ENCODE peak calls at places on chromosomes 5 and 9, in ten cellular contexts. D is suprapubic skin, O is stomach, L is ovary, P is H1, C is GM12878, W is tibial nerve, S is A549, Z is HepG2, A is sigmoid colon. I is an unnamed sample. For H3K4me1, the result is how much of the 10 kb centered on the place peaks cover.

GRCh38 chr5:134846641-134846960 is 833 bp downstream of the C5orf24 start:
- DNase-seq in D (no peak), O (no peak), L (no peak), P (no peak), C (no peak), W (no peak), S (no peak), Z (peak), A (no peak), I (peak)

GRCh38 chr5:61333351-61334223 is 1.5 kb downstream of the ZSWIM6 start:
- DNase-seq in D (peak), O (peak), L (peak), P (no peak), C (no peak), W (no peak), S (no peak), Z (no peak), A (peak), I (peak)

GRCh38 chr9:6758418-6759113 is 793 bp downstream of the KDM4C start:
- DNase-seq in D (peak), O (peak), L (peak), P (no peak), C (no peak), W (peak), S (peak), Z (peak), A (peak), I (peak)

GRCh38 chr9:107190031-107190935 is 92.8 kb upstream of the RAD23B start:
- DNase-seq in D (no peak), O (no peak), L (no peak), P (no peak), C (no peak), W (no peak), S (no peak), Z (peak), A (no peak), I (peak)

GRCh38 chr9:77085416-77085815 is 66.0 kb downstream of the FOXB2 start:
- DNase-seq in D (no peak), O (no peak), L (no peak), P (no peak), C (no peak), W (no peak), S (no peak), Z (no peak), A (no peak), I (no peak)

GRCh38 chr5:128464596-128464995 is 73.4 kb downstream of the FBN2 start:
- DNase-seq in D (no peak), O (no peak), L (no peak), P (no peak), C (no peak), W (no peak), S (no peak), Z (no peak), A (no peak), I (no peak)

GRCh38 chr5:83095973-83096539 is 18.7 kb downstream of the XRCC4 start:
- DNase-seq in D (no peak), O (no peak), L (no peak), P (no peak), C (no peak), W (no peak), S (peak), Z (peak), A (no peak), I (no peak)

GRCh38 chr5:62643556-62644451 is 65.2 kb downstream of the LRRC70 start:
- DNase-seq in D (no peak), O (no peak), L (no peak), P (no peak), C (no peak), W (no peak), S (no peak), Z (no peak), A (no peak), I (no peak)

GRCh38 chr9:128550770-128551651 is 1.4 kb upstream of the SPTAN1 start:
- DNase-seq in D (no peak), O (no peak), L (peak), P (no peak), C (no peak), W (no peak), S (no peak), Z (no peak), A (peak), I (no peak)

GRCh38 chr5:104540448-104540847 is 977.9 kb upstream of the NUDT12 start:
- DNase-seq in D (no peak), O (no peak), L (peak), P (no peak), C (no peak), W (no peak), S (no peak), Z (no peak), A (no peak), I (no peak)

GRCh38 chr9:78044886-78045285 is 13.3 kb upstream of the GNAQ start:
- DNase-seq in D (no peak), O (no peak), L (no peak), P (no peak), C (no peak), W (no peak), S (no peak), Z (no peak), A (no peak), I (no peak)

GRCh38 chr9:136844766-136845464 is 2.6 kb downstream of the AJM1 start:
- DNase-seq in D (no peak), O (no peak), L (no peak), P (no peak), C (no peak), W (no peak), S (no peak), Z (no peak), A (no peak), I (no peak)

GRCh38 chr9:136311433-136312375 is 7.8 kb upstream of the CCDC187 start:
- DNase-seq in D (no peak), O (peak), L (no peak), P (no peak), C (no peak), W (no peak), S (no peak), Z (peak), A (no peak), I (no peak)

GRCh38 chr5:158380661-158381060 is 521.7 kb upstream of the CLINT1 start:
- DNase-seq in D (no peak), O (no peak), L (no peak), P (no peak), C (no peak), W (no peak), S (no peak), Z (no peak), A (no peak), I (no peak)

GRCh38 chr9:121807069-121807917 is 155.9 kb downstream of the DAB2IP start:
- DNase-seq in D (no peak), O (no peak), L (no peak), P (no peak), C (no peak), W (no peak), S (no peak), Z (no peak), A (no peak), I (peak)

GRCh38 chr5:170603101-170603500 is 99.3 kb downstream of the KCNIP1 start:
- DNase-seq in D (no peak), O (no peak), L (no peak), P (no peak), C (no peak), W (no peak), S (no peak), Z (no peak), A (no peak), I (no peak)

GRCh38 chr9:136588663-136589464 is 43.0 kb upstream of the NOTCH1 start:
- DNase-seq in D (no peak), O (no peak), L (no peak), P (no peak), C (no peak), W (no peak), S (no peak), Z (no peak), A (no peak), I (no peak)

GRCh38 chr9:105468875-105469274 is 21.0 kb downstream of the FSD1L start:
- DNase-seq in D (no peak), O (no peak), L (no peak), P (no peak), C (no peak), W (no peak), S (no peak), Z (no peak), A (no peak), I (no peak)

GRCh38 chr5:31119938-31120641 is 73.4 kb upstream of the CDH6 start:
- DNase-seq in D (no peak), O (no peak), L (no peak), P (no peak), C (no peak), W (no peak), S (no peak), Z (no peak), A (no peak), I (no peak)

GRCh38 chr9:87662808-87663528 is 63.0 kb upstream of the CTSL start:
- DNase-seq in D (peak), O (peak), L (peak), P (peak), C (no peak), W (peak), S (peak), Z (peak), A (peak), I (peak)

GRCh38 chr5:177452688-177453638 is 6.3 kb downstream of the PRR7 start:
- DNase-seq in D (no peak), O (no peak), L (no peak), P (no peak), C (no peak), W (no peak), S (no peak), Z (no peak), A (no peak), I (peak)

GRCh38 chr9:136946893-136947891 is 2.1 kb downstream of the C8G start:
- DNase-seq in D (no peak), O (no peak), L (peak), P (no peak), C (no peak), W (no peak), S (no peak), Z (no peak), A (peak), I (no peak)

GRCh38 chr9:115133649-115134048 is 15.7 kb upstream of the TNC start:
- DNase-seq in D (no peak), O (no peak), L (no peak), P (no peak), C (no peak), W (no peak), S (no peak), Z (no peak), A (no peak), I (no peak)

GRCh38 chr5:14071433-14071832 is 71.7 kb upstream of the TRIO start:
- DNase-seq in D (no peak), O (no peak), L (no peak), P (no peak), C (no peak), W (no peak), S (no peak), Z (no peak), A (no peak), I (no peak)

GRCh38 chr5:138606378-138606777 is 31.2 kb upstream of the HSPA9 start:
- DNase-seq in D (peak), O (no peak), L (no peak), P (no peak), C (no peak), W (no peak), S (no peak), Z (no peak), A (peak), I (no peak)

GRCh38 chr5:107388111-107388861 is 282.5 kb downstream of the EFNA5 start:
- DNase-seq in D (no peak), O (no peak), L (no peak), P (no peak), C (peak), W (no peak), S (no peak), Z (no peak), A (no peak), I (peak)

GRCh38 chr5:139854953-139855352 is 59.3 kb downstream of the PSD2 start:
- DNase-seq in D (no peak), O (no peak), L (no peak), P (no peak), C (no peak), W (no peak), S (no peak), Z (no peak), A (no peak), I (no peak)

GRCh38 chr5:1406681-1407640 is 38.3 kb downstream of the SLC6A3 start:
- DNase-seq in D (peak), O (no peak), L (no peak), P (no peak), C (no peak), W (no peak), S (no peak), Z (no peak), A (peak), I (no peak)

GRCh38 chr5:87139795-87140194 is 127.9 kb upstream of the RASA1 start:
- DNase-seq in D (no peak), O (no peak), L (no peak), P (no peak), C (no peak), W (no peak), S (no peak), Z (no peak), A (no peak), I (no peak)

GRCh38 chr5:65126192-65126591 is 355.5 kb downstream of the ADAMTS6 start:
- DNase-seq in D (no peak), O (no peak), L (no peak), P (no peak), C (no peak), W (no peak), S (no peak), Z (no peak), A (no peak), I (no peak)

GRCh38 chr5:134392301-134392700 is 19.4 kb downstream of the CDKN2AIPNL start:
- DNase-seq in D (no peak), O (no peak), L (no peak), P (no peak), C (no peak), W (no peak), S (no peak), Z (no peak), A (no peak), I (no peak)

GRCh38 chr5:101018299-101018698 is 115.2 kb upstream of the ST8SIA4 start:
- DNase-seq in D (no peak), O (no peak), L (no peak), P (no peak), C (no peak), W (no peak), S (no peak), Z (no peak), A (no peak), I (no peak)

GRCh38 chr9:90974007-90974406 is 172.4 kb downstream of the SYK start:
- DNase-seq in D (no peak), O (no peak), L (no peak), P (no peak), C (no peak), W (no peak), S (no peak), Z (no peak), A (no peak), I (no peak)

GRCh38 chr9:33147770-33148169 is 19.4 kb downstream of the B4GALT1 start:
- DNase-seq in D (no peak), O (no peak), L (no peak), P (no peak), C (no peak), W (no peak), S (no peak), Z (no peak), A (peak), I (no peak)

GRCh38 chr5:16888694-16889124 is 47.4 kb downstream of the MYO10 start:
- DNase-seq in D (no peak), O (no peak), L (no peak), P (no peak), C (no peak), W (no peak), S (no peak), Z (no peak), A (no peak), I (no peak)

GRCh38 chr9:133234577-133235322 is 25.7 kb upstream of the OBP2B start:
- DNase-seq in D (no peak), O (no peak), L (no peak), P (no peak), C (no peak), W (no peak), S (no peak), Z (no peak), A (peak), I (no peak)

GRCh38 chr9:86843182-86843581 is 104.1 kb downstream of the GAS1 start:
- DNase-seq in D (no peak), O (no peak), L (no peak), P (no peak), C (no peak), W (no peak), S (no peak), Z (no peak), A (no peak), I (peak)

GRCh38 chr9:14198049-14198448 is 115.9 kb downstream of the NFIB start:
- DNase-seq in D (no peak), O (no peak), L (no peak), P (no peak), C (no peak), W (no peak), S (no peak), Z (no peak), A (no peak), I (no peak)

DNA sequence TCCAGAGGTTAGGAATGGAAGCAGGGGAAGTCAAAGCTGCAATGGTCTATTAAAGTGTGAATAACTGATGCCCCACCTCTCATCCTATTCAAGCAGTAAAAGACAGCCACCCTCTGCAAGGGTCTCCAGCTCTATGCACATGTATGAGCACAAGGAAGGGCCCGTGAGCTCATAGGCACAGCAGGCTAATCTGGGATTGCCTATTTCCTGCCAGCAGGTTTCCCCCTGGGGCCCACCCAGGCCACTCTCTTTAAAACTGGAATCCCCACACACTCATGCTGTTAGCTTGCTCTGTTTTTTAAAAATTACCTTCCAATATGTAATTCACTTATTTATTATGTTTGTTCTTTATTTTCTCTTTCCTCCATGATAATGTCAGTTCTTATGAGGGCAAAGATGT is 48.7 kb upstream of the ZNF366 start:
- DNase-seq in D (no peak), O (no peak), L (no peak), P (no peak), C (no peak), W (no peak), S (no peak), Z (no peak), A (no peak), I (no peak)
- H3K4me3 ChIP-seq in D (no peak), O (peak), L (no peak), P (no peak), C (peak), W (no peak), S (peak), Z (peak), A (peak), I (no peak)

DNA sequence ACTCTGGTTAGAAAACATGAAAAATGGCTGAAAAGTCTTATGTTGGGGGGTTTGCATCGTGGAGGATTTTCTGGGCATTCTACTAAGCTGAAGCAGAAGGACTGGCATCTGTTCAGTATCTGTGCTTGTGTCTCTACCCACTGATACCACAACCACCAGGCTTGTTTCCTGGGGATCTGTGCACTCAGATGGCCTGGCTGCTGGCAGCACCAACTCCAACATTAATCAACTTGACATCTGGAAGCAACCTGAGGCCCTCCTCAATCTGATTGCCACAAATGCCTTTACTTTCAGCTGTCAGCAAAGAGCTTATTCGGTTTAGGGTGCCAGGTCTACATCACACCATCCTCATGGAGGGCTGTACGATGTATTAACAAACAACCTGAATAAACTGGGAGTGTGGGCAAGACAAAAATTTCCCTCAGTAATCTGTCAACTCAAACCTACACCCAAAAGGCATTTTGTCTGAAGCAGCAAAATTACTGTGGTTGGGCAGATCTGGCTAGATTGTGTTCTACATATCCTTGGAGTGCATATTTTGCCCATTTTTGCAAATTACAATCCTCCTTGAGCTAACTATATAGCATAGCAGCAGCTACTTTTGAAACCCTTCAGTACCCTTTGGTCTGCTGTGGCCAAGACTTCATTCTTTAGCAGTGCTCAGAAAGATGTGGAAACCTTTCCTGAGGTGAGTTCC is 74.6 kb downstream of the FOXD1 start:
- DNase-seq in D (no peak), O (no peak), L (no peak), P (no peak), C (no peak), W (no peak), S (no peak), Z (no peak), A (no peak), I (no peak)
- H3K4me1 ChIP-seq in D (under half), O (under half), L (under half), P (under half), C (under half), W (under half), S (under half), Z (under half), A (under half), I (under half)

GRCh38 chr5:10556893-10557746 is 6.8 kb upstream of the ANKRD33B start:
- DNase-seq in D (no peak), O (no peak), L (no peak), P (no peak), C (no peak), W (no peak), S (no peak), Z (no peak), A (peak), I (no peak)
- TF ChIP-seq EP300 in D (no peak), O (no peak), L (no peak), P (no peak), C (no peak), W (no peak), S (no peak), Z (no peak), A (no peak), I (no peak)

GRCh38 chr5:109484597-109484996 is 74.8 kb upstream of the PJA2 start:
- DNase-seq in D (no peak), O (no peak), L (no peak), P (no peak), C (no peak), W (no peak), S (no peak), Z (no peak), A (no peak), I (no peak)

GRCh38 chr5:109486200-109486804 is 76.5 kb upstream of the PJA2 start:
- DNase-seq in D (no peak), O (no peak), L (no peak), P (no peak), C (no peak), W (no peak), S (no peak), Z (no peak), A (no peak), I (no peak)

GRCh38 chr5:109482748-109483147 is 73.0 kb upstream of the PJA2 start:
- DNase-seq in D (no peak), O (no peak), L (no peak), P (no peak), C (no peak), W (no peak), S (no peak), Z (peak), A (no peak), I (no peak)

GRCh38 chr5:109483395-109483974 is 73.7 kb upstream of the PJA2 start:
- DNase-seq in D (no peak), O (no peak), L (no peak), P (no peak), C (no peak), W (no peak), S (no peak), Z (no peak), A (no peak), I (no peak)

DNA sequence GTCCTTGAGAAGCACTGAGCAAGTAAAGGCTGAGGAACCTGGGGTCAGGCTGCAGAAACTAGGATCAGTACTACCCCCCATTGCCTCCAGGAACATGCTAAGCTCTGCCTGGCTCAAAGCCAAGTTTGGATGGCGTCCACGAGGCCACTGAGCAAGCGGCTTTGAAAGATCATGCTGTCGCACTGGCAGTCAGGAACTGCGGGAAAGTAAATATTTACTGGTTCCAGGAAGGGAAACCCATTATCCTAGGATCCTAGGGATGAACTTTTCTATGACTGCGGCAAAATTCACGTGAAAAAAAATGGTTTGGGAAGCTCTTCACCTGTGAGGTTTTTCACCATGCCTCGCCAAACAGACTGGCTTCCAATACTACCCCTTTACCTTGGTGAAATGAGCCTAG is 75.3 kb upstream of the PJA2 start:
- DNase-seq in D (peak), O (peak), L (no peak), P (no peak), C (no peak), W (peak), S (no peak), Z (peak), A (peak), I (peak)
- H3K4me3 ChIP-seq in D (no peak), O (no peak), L (no peak), P (no peak), C (no peak), W (no peak), S (no peak), Z (peak), A (no peak), I (no peak)

DNA sequence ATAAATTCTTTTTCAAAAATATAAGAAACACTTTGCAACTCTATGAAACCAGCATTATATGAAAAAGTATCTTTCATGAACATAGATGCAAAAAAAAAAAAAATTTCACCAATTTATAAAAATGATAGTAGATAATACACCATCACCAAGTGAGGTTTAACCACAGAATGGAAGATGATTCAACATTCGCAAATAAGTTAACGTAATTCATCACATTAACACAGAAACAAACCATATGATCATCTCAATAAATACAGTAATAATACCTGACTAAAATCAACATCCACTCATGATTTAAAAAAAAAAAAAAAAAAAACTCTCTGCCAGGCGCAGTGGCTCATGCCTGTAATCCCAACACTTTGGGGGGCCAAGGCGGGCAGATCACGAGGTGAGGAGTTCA is 6.3 kb downstream of the PJA2 start:
- DNase-seq in D (no peak), O (no peak), L (no peak), P (no peak), C (no peak), W (no peak), S (no peak), Z (no peak), A (no peak), I (no peak)
- H3K4me1 ChIP-seq in D (half or more), O (half or more), L (under half), P (under half), C (under half), W (half or more), S (under half), Z (under half), A (half or more), I (under half)

I was measured in SK-N-SH.